ENCODE peak calls at places on chromosomes 11 and 22, in five cellular contexts. One of them, this sample, is unnamed.

GRCh38 chr11:61828629-61829407 is 718 bp downstream of the FADS2 start:
- DNase-seq in AG04449: no peak
- DNase-seq in dermis microvascular lymphatic vessel endothelial cell: peak; percentile 43
- DNase-seq in RWPE1: no peak
- DNase-seq in EL: peak; percentile 40
- DNase-seq in this sample: peak; percentile 82

GRCh38 chr11:128473631-128474030 is 113.7 kb downstream of the ETS1 start:
- DNase-seq in EL: no peak
- DNase-seq in RWPE1: no peak
- DNase-seq in dermis microvascular lymphatic vessel endothelial cell: peak; percentile 30
- DNase-seq in AG04449: no peak
- DNase-seq in this sample: no peak

GRCh38 chr11:61685611-61685955 is 5.4 kb downstream of the DAGLA start:
- DNase-seq in RWPE1: no peak
- DNase-seq in EL: no peak
- DNase-seq in AG04449: no peak
- DNase-seq in dermis microvascular lymphatic vessel endothelial cell: no peak
- DNase-seq in this sample: no peak

GRCh38 chr11:29962243-29962642 is 54.6 kb downstream of the KCNA4 start:
- DNase-seq in dermis microvascular lymphatic vessel endothelial cell: no peak
- DNase-seq in AG04449: no peak
- DNase-seq in RWPE1: no peak
- DNase-seq in EL: no peak
- DNase-seq in this sample: no peak

GRCh38 chr22:26986884-26987283 is 329.5 kb downstream of the MIAT start:
- DNase-seq in AG04449: no peak
- DNase-seq in RWPE1: no peak
- DNase-seq in dermis microvascular lymphatic vessel endothelial cell: no peak
- DNase-seq in EL: no peak
- DNase-seq in this sample: no peak

GRCh38 chr11:28598531-28598930 is 490.3 kb downstream of the METTL15 start:
- DNase-seq in AG04449: no peak
- DNase-seq in EL: no peak
- DNase-seq in dermis microvascular lymphatic vessel endothelial cell: no peak
- DNase-seq in RWPE1: no peak
- DNase-seq in this sample: no peak

GRCh38 chr22:23305922-23306374 is 125.6 kb downstream of the BCR start:
- DNase-seq in RWPE1: no peak
- DNase-seq in AG04449: no peak
- DNase-seq in dermis microvascular lymphatic vessel endothelial cell: peak; percentile 97
- DNase-seq in EL: peak; percentile 65
- DNase-seq in this sample: peak; percentile 75

GRCh38 chr22:19321757-19322156 is 30.2 kb upstream of the CLTCL1 start:
- DNase-seq in AG04449: no peak
- DNase-seq in RWPE1: no peak
- DNase-seq in EL: no peak
- DNase-seq in dermis microvascular lymphatic vessel endothelial cell: no peak
- DNase-seq in this sample: no peak

GRCh38 chr22:38706101-38706884 is 549 bp downstream of the GTPBP1 start:
- DNase-seq in AG04449: no peak
- DNase-seq in dermis microvascular lymphatic vessel endothelial cell: peak; percentile 44
- DNase-seq in RWPE1: no peak
- DNase-seq in EL: peak; percentile 37
- DNase-seq in this sample: peak; percentile 64

GRCh38 chr11:26042113-26042512 is 289.8 kb upstream of the ANO3 start:
- DNase-seq in dermis microvascular lymphatic vessel endothelial cell: no peak
- DNase-seq in EL: no peak
- DNase-seq in AG04449: no peak
- DNase-seq in RWPE1: no peak
- DNase-seq in this sample: no peak